ENCODE peak calls at places on chromosomes 2 and 18, in eight cellular contexts. P is Peyer's patch, V is Caco-2, T is pancreas, Y is natural killer cell, K is left ventricle myocardium inferior, W is upper lobe of left lung, F is fibroblast of lung. O is an unnamed sample.

GRCh38 chr2:235098736-235099494 is 147.1 kb downstream of the SH3BP4 start:
- DNase-seq in T (no peak), W (no peak), P (no peak), Y (no peak), F (peak; percentile 81), V (no peak), K (no peak), O (no peak)

GRCh38 chr2:61196671-61197070 is 34.7 kb downstream of the C2orf74 start:
- DNase-seq in V (no peak), P (no peak), W (no peak), Y (no peak), K (no peak), T (no peak), F (no peak), O (no peak)

GRCh38 chr2:131092409-131093065 is 723 bp downstream of the FAM168B start:
- DNase-seq in K (no peak), Y (no peak), T (no peak), W (no peak), P (no peak), V (peak; percentile 89), F (no peak), O (no peak)

GRCh38 chr2:145186303-145186702 is 666.4 kb upstream of the ZEB2 start:
- DNase-seq in F (no peak), Y (no peak), K (no peak), T (no peak), W (no peak), V (no peak), P (no peak), O (no peak)

GRCh38 chr2:43136862-43137261 is 89.5 kb downstream of the ZFP36L2 start:
- DNase-seq in Y (peak; percentile 61), F (no peak), K (no peak), T (no peak), P (peak; percentile 92), V (peak; percentile 27), W (peak; percentile 60), O (no peak)

GRCh38 chr2:159968282-159968900 is 94.0 kb downstream of the PLA2R1 start:
- DNase-seq in W (no peak), P (no peak), K (no peak), V (peak; percentile 48), F (peak; percentile 39), Y (no peak), T (no peak), O (no peak)

GRCh38 chr2:26243643-26244478 is 571 bp downstream of the HADHA start:
- DNase-seq in Y (no peak), V (no peak), K (no peak), T (no peak), P (no peak), F (peak; percentile 37), W (peak; percentile 52), O (no peak)

GRCh38 chr2:128782411-128783192 is 463.9 kb upstream of the HS6ST1 start:
- DNase-seq in P (peak; percentile 5), W (peak; percentile 18), F (no peak), T (no peak), K (no peak), Y (no peak), V (no peak), O (no peak)

GRCh38 chr18:5895886-5896740 is 791 bp upstream of the TMEM200C start:
- DNase-seq in P (peak; percentile 50), F (peak; percentile 76), W (peak; percentile 25), K (peak; percentile 18), V (no peak), T (no peak), Y (no peak), O (peak; percentile 15)

GRCh38 chr2:216632952-216633615 is at the start of gene IGFBP2:
- DNase-seq in F (peak; percentile 74), P (no peak), W (no peak), T (peak; percentile 64), V (peak; percentile 42), K (peak; percentile 49), Y (no peak), O (no peak)

GRCh38 chr2:96359310-96359709 is 23.7 kb downstream of the NCAPH start:
- DNase-seq in W (peak; percentile 29), Y (peak; percentile 22), F (no peak), T (no peak), P (no peak), V (no peak), K (peak; percentile 41), O (no peak)
- TF ChIP-seq CTCF in W (no peak), Y (no peak), F (no peak), T (peak; percentile 16), P (no peak), V (no peak), K (peak; percentile 41), O (no peak)

GRCh38 chr2:16126969-16127940 is 186.9 kb downstream of the MYCN start:
- DNase-seq in Y (no peak), T (no peak), P (no peak), K (no peak), V (no peak), F (no peak), W (no peak), O (no peak)

GRCh38 chr2:16130541-16130880 is 190.2 kb downstream of the MYCN start:
- DNase-seq in V (no peak), W (no peak), P (no peak), Y (no peak), F (no peak), T (no peak), K (no peak), O (no peak)

GRCh38 chr2:16127958-16128357 is 187.6 kb downstream of the MYCN start:
- DNase-seq in Y (no peak), T (no peak), F (no peak), K (no peak), W (no peak), P (no peak), V (no peak), O (no peak)

GRCh38 chr2:16129716-16130540 is 189.6 kb downstream of the MYCN start:
- DNase-seq in W (no peak), Y (no peak), K (no peak), P (no peak), F (no peak), T (no peak), V (no peak), O (no peak)

DNA sequence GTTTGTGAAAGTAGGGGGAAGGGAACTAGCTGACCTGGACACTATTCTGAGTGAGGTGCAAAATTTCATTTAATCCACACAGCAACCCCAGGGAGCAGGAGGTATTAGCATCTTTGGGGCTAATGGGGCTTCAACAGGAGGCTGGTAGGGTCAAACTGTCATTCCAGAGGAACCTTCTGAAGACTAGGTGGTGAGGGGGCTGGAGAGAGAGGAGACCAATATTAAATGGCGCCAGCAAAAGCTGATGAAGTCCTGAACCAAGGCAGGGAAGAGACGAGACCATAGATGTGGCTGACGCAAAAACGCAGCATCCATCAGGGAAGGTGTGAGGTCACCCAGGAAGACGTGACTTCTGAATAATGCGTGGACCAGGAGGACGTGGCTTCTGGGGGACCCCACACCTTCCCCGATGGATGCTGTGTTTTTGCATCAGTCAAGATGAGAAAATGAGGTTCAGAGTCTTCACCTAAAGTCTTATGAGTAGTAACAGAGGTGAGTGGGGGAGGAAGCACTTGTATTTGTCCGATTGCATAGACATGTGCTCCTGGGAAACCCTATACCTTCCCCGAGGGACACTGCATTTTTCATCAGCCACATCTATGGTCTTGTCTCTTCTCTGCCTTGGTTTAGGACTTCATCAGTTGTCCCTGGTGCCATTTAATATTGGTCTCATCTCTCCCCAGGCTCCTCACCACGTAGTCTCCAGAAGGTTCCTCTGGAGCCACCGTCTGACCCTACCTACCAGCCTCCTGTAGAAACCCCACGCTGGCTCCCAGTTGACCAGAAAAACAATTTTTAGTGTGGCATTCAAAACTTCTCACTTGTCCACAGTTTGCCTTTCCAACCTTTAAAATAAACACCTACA is 188.6 kb downstream of the MYCN start:
- DNase-seq in V (no peak), Y (no peak), P (no peak), K (no peak), T (no peak), F (no peak), W (no peak), O (no peak)
- TF ChIP-seq CTCF in V (no peak), Y (no peak), P (no peak), K (no peak), T (no peak), F (no peak), W (no peak), O (no peak)

GRCh38 chr2:38465789-38466127 is 88.7 kb upstream of the ATL2 start:
- DNase-seq in Y (no peak), W (peak; percentile 66), F (peak; percentile 25), P (peak; percentile 66), K (no peak), T (no peak), V (peak; percentile 48), O (no peak)
- TF ChIP-seq CTCF in Y (no peak), W (no peak), F (peak; percentile 55), P (peak; percentile 59), K (peak; percentile 56), T (no peak), V (peak; percentile 38), O (no peak)

GRCh38 chr2:31675485-31675901 is 94.8 kb upstream of the SRD5A2 start:
- DNase-seq in Y (no peak), K (no peak), F (no peak), V (peak; percentile 57), W (no peak), T (peak; percentile 6), P (no peak), O (no peak)
- TF ChIP-seq CTCF in Y (no peak), K (no peak), F (no peak), V (peak; percentile 20), W (no peak), T (no peak), P (no peak), O (no peak)

DNA sequence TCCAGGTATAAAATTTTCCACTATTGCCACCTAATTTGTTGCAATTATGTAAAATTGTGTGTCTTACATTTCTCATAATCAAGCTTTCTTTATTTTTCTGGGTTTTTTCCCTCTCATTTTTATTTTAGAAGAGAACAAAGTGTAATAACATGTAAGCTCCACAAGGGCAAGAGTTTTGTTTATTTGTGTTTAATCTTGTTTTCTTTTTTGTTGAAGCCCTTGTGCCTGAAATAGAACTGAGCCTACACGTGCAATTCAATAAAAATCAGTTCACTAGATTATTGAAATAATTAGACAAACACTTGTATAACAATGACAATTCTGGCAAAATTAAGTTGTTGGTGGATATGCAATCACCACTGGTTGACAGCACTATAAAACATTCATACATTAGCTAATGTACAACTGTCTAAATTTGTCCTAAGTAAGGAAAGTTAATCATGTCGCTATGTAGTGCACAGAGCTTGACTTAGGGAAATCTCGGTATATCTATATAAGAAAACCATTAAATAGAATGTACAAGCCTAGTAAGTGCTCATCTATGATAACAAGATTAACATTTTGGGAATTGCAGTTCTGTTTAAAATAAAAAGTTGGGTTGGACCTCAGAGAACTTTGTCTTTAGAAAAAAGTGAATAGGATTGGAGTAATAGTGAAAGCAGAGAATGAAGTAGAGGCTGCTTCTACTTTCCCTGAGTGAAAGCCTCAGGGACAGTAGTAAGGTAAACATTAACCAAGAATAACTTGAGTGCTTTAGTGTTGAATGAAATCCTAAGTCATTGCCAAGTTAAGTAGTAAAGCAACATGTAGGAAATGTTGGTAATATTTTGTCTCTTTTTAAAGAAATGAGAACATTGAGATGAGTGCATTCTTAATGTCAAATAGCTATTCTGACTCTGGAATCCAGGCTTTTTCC is 37.4 kb upstream of the NOL4 start:
- DNase-seq in P (no peak), K (no peak), W (no peak), Y (no peak), V (no peak), T (no peak), F (no peak), O (no peak)
- TF ChIP-seq CTCF in P (no peak), K (no peak), W (no peak), Y (no peak), V (no peak), T (no peak), F (no peak), O (no peak)